ENCODE peak calls at places on chromosomes 11 and 22, in four cellular contexts. D is activated T-cell treated with anti-CD3 and anti-CD28 coated beads for 48 hours; H is SHP77 treated with DMSO at 0.1 percent for 48 hours; T is CD4-positive, CD25-positive, alpha-beta regulatory T cell. O is an unnamed sample.

GRCh38 chr11:70135142-70136132 is 57.3 kb downstream of the ANO1 start:
- DNase-seq in D (no peak), H (no peak), T (no peak), O (peak; percentile 15)

GRCh38 chr11:68632802-68633201 is 51.5 kb upstream of the GAL start:
- DNase-seq in D (peak; percentile 24), H (peak; percentile 68), T (no peak), O (peak; percentile 69)

GRCh38 chr11:117616979-117617378 is 180.0 kb downstream of the DSCAML1 start:
- DNase-seq in D (no peak), H (no peak), T (no peak), O (no peak)

GRCh38 chr11:67195971-67196418 is 70.3 kb upstream of the GRK2 start:
- DNase-seq in D (no peak), H (no peak), T (no peak), O (peak; percentile 33)

GRCh38 chr22:39349506-39349966 is 255 bp upstream of the SYNGR1 start:
- DNase-seq in D (peak; percentile 14), H (no peak), T (no peak), O (no peak)

GRCh38 chr11:1574256-1575242 is 2.5 kb upstream of the DUSP8 start:
- DNase-seq in D (peak; percentile 58), H (no peak), T (peak; percentile 45), O (peak; percentile 30)

GRCh38 chr11:57637626-57638004 is 12.1 kb downstream of the YPEL4 start:
- DNase-seq in D (no peak), H (no peak), T (no peak), O (no peak)

GRCh38 chr11:44804449-44805151 is 77.8 kb downstream of the TSPAN18 start:
- DNase-seq in D (no peak), H (no peak), T (no peak), O (no peak)

GRCh38 chr22:32814289-32814865 is 12.9 kb downstream of the TIMP3 start:
- DNase-seq in D (no peak), H (no peak), T (no peak), O (no peak)

GRCh38 chr11:46381046-46381835 is at the start of gene MDK:
- DNase-seq in D (no peak), H (no peak), T (no peak), O (no peak)

GRCh38 chr11:124745835-124746620 is 6.0 kb downstream of the VSIG2 start:
- DNase-seq in D (peak; percentile 30), H (no peak), T (no peak), O (no peak)

GRCh38 chr11:33828604-33829429 is 54.5 kb upstream of the FBXO3 start:
- DNase-seq in D (no peak), H (no peak), T (no peak), O (no peak)

GRCh38 chr11:105177658-105178057 is 38.1 kb upstream of the CARD18 start:
- DNase-seq in D (no peak), H (no peak), T (no peak), O (peak; percentile 93)

GRCh38 chr22:49968831-49969661 is 8.5 kb downstream of the PIM3 start:
- DNase-seq in D (no peak), H (no peak), T (no peak), O (no peak)

GRCh38 chr11:60208146-60208895 is 25.4 kb upstream of the MS4A6A start:
- DNase-seq in D (no peak), H (no peak), T (no peak), O (no peak)

GRCh38 chr11:113884361-113884836 is 9.0 kb upstream of the USP28 start:
- DNase-seq in D (no peak), H (no peak), T (no peak), O (peak; percentile 54)

GRCh38 chr22:27099896-27100295 is 442.5 kb downstream of the MIAT start:
- DNase-seq in D (no peak), H (no peak), T (no peak), O (no peak)

GRCh38 chr11:126202646-126203359 is 8.6 kb downstream of the RPUSD4 start:
- DNase-seq in D (no peak), H (no peak), T (no peak), O (no peak)

GRCh38 chr11:79087957-79088318 is 352.9 kb downstream of the TENM4 start:
- DNase-seq in D (no peak), H (no peak), T (no peak), O (no peak)

GRCh38 chr11:33040127-33040861 is 922 bp downstream of the TCP11L1 start:
- DNase-seq in D (peak; percentile 31), H (peak; percentile 53), T (peak; percentile 34), O (peak; percentile 40)

O was measured in iris pigment epithelial cell.